ENCODE peak calls at places on chromosomes 11 and 22, in six cellular contexts. J, B, M, R, T and X are unnamed samples.

GRCh38 chr11:75938543-75938942 is 123.5 kb downstream of the UVRAG start:
- DNase-seq in B (no peak), R (peak; percentile 29), T (no peak), J (no peak), M (no peak), X (no peak)

GRCh38 chr22:28800308-28801041 is at the start of gene XBP1:
- DNase-seq in B (peak; percentile 97), J (peak; percentile 90), T (peak; percentile 96), R (peak; percentile 97), M (peak; percentile 97), X (peak; percentile 92)

GRCh38 chr11:353315-353857 is 15.9 kb upstream of the B4GALNT4 start:
- DNase-seq in M (peak; percentile 93), B (peak; percentile 96), J (peak; percentile 87), T (peak; percentile 88), R (peak; percentile 91), X (peak; percentile 77)

GRCh38 chr11:7414729-7415536 is 70.4 kb upstream of the OLFML1 start:
- DNase-seq in J (no peak), B (no peak), T (no peak), M (no peak), R (no peak), X (no peak)

GRCh38 chr22:37894939-37895670 is 11.0 kb upstream of the MICALL1 start:
- DNase-seq in R (no peak), J (no peak), T (no peak), B (no peak), M (no peak), X (no peak)

GRCh38 chr11:43580735-43581369 is 99.7 kb upstream of the HSD17B12 start:
- DNase-seq in M (no peak), B (no peak), T (peak; percentile 47), J (no peak), R (no peak), X (no peak)

GRCh38 chr11:79708319-79708928 is 267.6 kb upstream of the TENM4 start:
- DNase-seq in B (peak; percentile 7), J (no peak), M (no peak), R (peak; percentile 41), T (peak; percentile 44), X (no peak)

GRCh38 chr11:67504023-67504949 is 877 bp downstream of the PITPNM1 start:
- DNase-seq in J (no peak), B (peak; percentile 50), T (no peak), M (peak; percentile 62), R (peak; percentile 58), X (no peak)

GRCh38 chr11:67548555-67549110 is 25.4 kb upstream of the CABP2 start:
- DNase-seq in M (no peak), B (no peak), R (no peak), T (no peak), J (no peak), X (no peak)

GRCh38 chr11:14359573-14360031 is 619 bp upstream of the RRAS2 start:
- DNase-seq in J (no peak), R (no peak), B (no peak), M (no peak), T (no peak), X (no peak)

GRCh38 chr11:128288368-128288767 is 299.0 kb downstream of the ETS1 start:
- DNase-seq in R (no peak), J (no peak), B (no peak), M (no peak), T (no peak), X (no peak)

GRCh38 chr11:31820438-31820818 is 9.3 kb upstream of the PAX6 start:
- DNase-seq in T (no peak), R (no peak), J (no peak), M (no peak), B (no peak), X (no peak)

GRCh38 chr11:3216027-3216525 is 2.5 kb downstream of the MRGPRG start:
- DNase-seq in J (no peak), T (no peak), M (no peak), R (no peak), B (peak; percentile 2), X (no peak)

GRCh38 chr11:120832609-120833221 is 191.2 kb upstream of the TBCEL start:
- DNase-seq in R (no peak), B (no peak), M (no peak), T (no peak), J (no peak), X (no peak)

GRCh38 chr11:11972942-11973341 is 35.5 kb downstream of the DKK3 start:
- DNase-seq in J (no peak), M (no peak), B (no peak), R (no peak), T (no peak), X (no peak)

GRCh38 chr22:41290262-41291221 is 4.6 kb upstream of the RANGAP1 start:
- DNase-seq in T (no peak), B (no peak), R (peak; percentile 78), J (peak; percentile 18), M (no peak), X (no peak)

GRCh38 chr11:35619754-35620640 is 1.7 kb downstream of the FJX1 start:
- DNase-seq in R (peak; percentile 60), B (peak; percentile 19), T (no peak), M (no peak), J (no peak), X (no peak)

GRCh38 chr11:35617687-35618496 is at the start of gene FJX1:
- DNase-seq in T (peak; percentile 66), M (peak; percentile 76), B (peak; percentile 48), J (peak; percentile 32), R (peak; percentile 92), X (peak; percentile 12)

GRCh38 chr11:35617316-35617686 is 959 bp upstream of the FJX1 start:
- DNase-seq in M (no peak), T (no peak), R (no peak), J (no peak), B (no peak), X (no peak)

GRCh38 chr11:35619030-35619753 is 932 bp downstream of the FJX1 start:
- DNase-seq in B (peak; percentile 52), J (no peak), R (peak; percentile 55), T (peak; percentile 26), M (peak; percentile 64), X (peak; percentile 11)

DNA sequence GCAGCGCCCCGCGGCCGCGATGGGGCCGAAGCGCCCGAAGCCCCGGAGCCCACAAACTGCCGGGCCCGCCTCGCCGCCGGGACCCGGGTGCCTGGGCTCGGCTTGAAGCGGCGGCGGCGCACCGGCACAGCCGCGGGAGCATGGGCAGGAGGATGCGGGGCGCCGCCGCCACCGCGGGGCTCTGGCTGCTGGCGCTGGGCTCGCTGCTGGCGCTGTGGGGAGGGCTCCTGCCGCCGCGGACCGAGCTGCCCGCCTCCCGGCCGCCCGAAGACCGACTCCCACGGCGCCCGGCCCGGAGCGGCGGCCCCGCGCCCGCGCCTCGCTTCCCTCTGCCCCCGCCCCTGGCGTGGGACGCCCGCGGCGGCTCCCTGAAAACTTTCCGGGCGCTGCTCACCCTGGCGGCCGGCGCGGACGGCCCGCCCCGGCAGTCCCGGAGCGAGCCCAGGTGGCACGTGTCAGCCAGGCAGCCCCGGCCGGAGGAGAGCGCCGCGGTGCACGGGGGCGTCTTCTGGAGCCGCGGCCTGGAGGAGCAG is 303 bp downstream of the FJX1 start:
- DNase-seq in R (peak; percentile 56), B (peak; percentile 55), M (no peak), J (no peak), T (peak; percentile 30), X (no peak)
- TF ChIP-seq CTCF in R (no peak), B (no peak), M (no peak), J (no peak), T (no peak), X (peak; percentile 6)

GRCh38 chr11:111549869-111550203 is 9.3 kb downstream of the LAYN start:
- DNase-seq in B (no peak), M (no peak), T (no peak), J (no peak), R (no peak), X (no peak)

GRCh38 chr11:111542606-111543275 is 2.2 kb downstream of the LAYN start:
- DNase-seq in B (no peak), R (no peak), T (no peak), J (no peak), M (no peak), X (no peak)

GRCh38 chr11:111549196-111549868 is 8.8 kb downstream of the LAYN start:
- DNase-seq in T (no peak), B (no peak), R (no peak), M (no peak), J (no peak), X (no peak)

GRCh38 chr11:111550258-111550657 is 9.7 kb downstream of the LAYN start:
- DNase-seq in B (no peak), R (no peak), T (no peak), J (no peak), M (no peak), X (no peak)

DNA sequence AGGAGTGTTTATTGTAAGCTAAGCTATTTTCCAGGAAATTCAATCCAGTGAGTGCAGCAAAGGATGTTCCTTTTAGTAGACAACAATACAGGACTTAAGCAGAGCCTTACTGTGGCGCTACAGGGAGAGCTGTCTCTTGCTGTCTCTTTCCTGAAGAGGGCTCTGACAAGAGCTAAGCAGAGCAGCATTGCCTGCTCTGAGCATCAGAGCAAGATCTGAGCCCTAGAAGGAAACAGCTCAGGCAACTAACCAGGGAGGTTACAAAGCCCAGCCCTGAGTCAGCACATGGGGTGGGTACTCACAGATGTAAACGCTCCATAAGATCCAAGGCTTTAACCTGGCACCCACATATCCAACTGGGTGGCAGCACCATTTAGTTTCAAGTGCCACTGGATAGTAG is 8.0 kb downstream of the LAYN start:
- DNase-seq in R (no peak), M (no peak), J (no peak), T (no peak), B (no peak), X (no peak)
- H3K4me1 ChIP-seq in R (peaks cover 17% of the 10 kb centered on the region), M (no peaks in the 10 kb centered on the region), J (no peaks in the 10 kb centered on the region), T (no peaks in the 10 kb centered on the region), B (no peaks in the 10 kb centered on the region), X (peaks cover 16% of the 10 kb centered on the region)

GRCh38 chr11:74226907-74227306 is 55.8 kb downstream of the PPME1 start:
- DNase-seq in M (no peak), T (no peak), R (no peak), B (no peak), J (no peak), X (no peak)
- TF ChIP-seq CTCF in M (no peak), T (no peak), R (no peak), B (no peak), J (no peak), X (no peak)

GRCh38 chr11:86941871-86942208 is 13.4 kb downstream of the FZD4 start:
- DNase-seq in J (no peak), R (no peak), T (no peak), B (peak; percentile 23), M (no peak), X (no peak)
- H3K4me1 ChIP-seq in J (peaks cover 59% of the 10 kb centered on the region), R (peaks cover 51% of the 10 kb centered on the region), T (peaks cover 36% of the 10 kb centered on the region), B (peaks cover 31% of the 10 kb centered on the region), M (peaks cover 20% of the 10 kb centered on the region), X (peaks cover 59% of the 10 kb centered on the region)

DNA sequence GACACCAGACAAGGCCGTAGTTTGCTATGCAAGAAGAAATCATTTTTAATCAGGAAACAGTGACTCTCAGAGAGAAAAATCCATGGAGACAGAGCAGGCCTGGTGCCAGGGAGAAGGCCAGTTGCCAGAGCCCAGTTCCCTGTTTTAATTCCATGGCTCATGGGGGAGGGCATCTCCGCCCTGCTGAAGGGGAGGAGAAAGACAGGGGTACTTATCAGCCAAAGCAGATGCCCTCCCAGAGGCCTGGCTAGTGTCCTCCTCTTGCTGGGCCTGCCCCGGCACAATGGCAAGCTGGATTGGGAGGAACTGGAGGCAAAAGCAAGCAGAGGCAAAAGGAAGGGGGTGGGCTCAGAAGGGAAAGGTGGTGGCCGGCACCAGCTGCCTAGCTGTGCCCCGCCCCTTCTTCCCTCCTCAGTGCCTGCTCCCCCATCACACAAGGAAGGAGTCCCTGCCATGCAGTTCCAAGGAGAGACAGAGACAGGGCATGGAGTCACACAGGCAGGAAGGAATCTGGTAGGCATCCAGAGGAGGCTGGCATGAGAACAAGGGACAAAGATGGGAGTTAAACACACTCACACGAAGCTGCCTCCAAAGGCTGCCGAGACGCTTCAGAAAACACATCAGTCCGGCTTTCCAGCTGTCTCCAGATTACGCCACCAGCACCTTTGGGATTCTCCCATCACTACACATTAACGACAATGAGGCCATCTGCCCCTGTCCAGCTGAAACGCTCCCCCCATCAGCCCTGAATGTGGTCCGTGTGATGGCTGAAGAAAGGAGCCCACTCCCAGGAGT is 591.8 kb downstream of the BUD13 start:
- DNase-seq in J (no peak), R (no peak), T (no peak), M (peak; percentile 38), B (no peak), X (no peak)
- TF ChIP-seq CTCF in J (no peak), R (no peak), T (no peak), M (no peak), B (no peak), X (no peak)